ENCODE peak calls at places on chromosomes 7 and 10, in six cellular contexts. I, Y, B, K, O and H are unnamed samples.

GRCh38 chr10:73863039-73863817 is 11.1 kb downstream of the CAMK2G start:
- DNase-seq in I (no peak), Y (no peak), B (no peak), K (no peak), O (no peak), H (no peak)

GRCh38 chr7:5773661-5774086 is 7.8 kb downstream of the RNF216 start:
- DNase-seq in I (no peak), Y (no peak), B (peak), K (peak), O (no peak), H (peak)

GRCh38 chr10:132412316-132413192 is 15.6 kb downstream of the PWWP2B start:
- DNase-seq in I (no peak), Y (no peak), B (no peak), K (no peak), O (no peak), H (no peak)

GRCh38 chr10:4440260-4440659 is 385.7 kb upstream of the AKR1E2 start:
- DNase-seq in I (no peak), Y (no peak), B (no peak), K (no peak), O (no peak), H (no peak)

GRCh38 chr7:47500103-47500563 is 81.8 kb downstream of the TNS3 start:
- DNase-seq in I (no peak), Y (no peak), B (no peak), K (no peak), O (no peak), H (no peak)

GRCh38 chr7:55062106-55062499 is 43.3 kb downstream of the EGFR start:
- DNase-seq in I (no peak), Y (no peak), B (no peak), K (no peak), O (no peak), H (no peak)

GRCh38 chr7:104933022-104933421 is 81.0 kb upstream of the KMT2E start:
- DNase-seq in I (no peak), Y (no peak), B (no peak), K (no peak), O (no peak), H (no peak)

GRCh38 chr7:137080516-137081203 is 212.2 kb downstream of the CHRM2 start:
- DNase-seq in I (no peak), Y (no peak), B (no peak), K (no peak), O (no peak), H (no peak)

GRCh38 chr10:131577786-131578471 is 266.4 kb upstream of the TCERG1L start:
- DNase-seq in I (no peak), Y (no peak), B (no peak), K (no peak), O (peak), H (no peak)

GRCh38 chr10:4663162-4663992 is 162.6 kb upstream of the AKR1E2 start:
- DNase-seq in I (no peak), Y (no peak), B (no peak), K (peak), O (peak), H (peak)

GRCh38 chr7:73995330-73995729 is 32.6 kb upstream of the ELN start:
- DNase-seq in I (no peak), Y (no peak), B (no peak), K (peak), O (no peak), H (no peak)

GRCh38 chr7:132614428-132615076 is 38.3 kb upstream of the PLXNA4 start:
- DNase-seq in I (peak), Y (no peak), B (no peak), K (no peak), O (peak), H (no peak)

GRCh38 chr10:91768123-91768522 is 30.1 kb upstream of the TNKS2 start:
- DNase-seq in I (no peak), Y (no peak), B (no peak), K (no peak), O (no peak), H (no peak)

GRCh38 chr7:157493776-157494175 is 157.0 kb downstream of the DNAJB6 start:
- DNase-seq in I (no peak), Y (no peak), B (no peak), K (no peak), O (no peak), H (no peak)